ENCODE peak calls at places on chromosomes 12 and 14, in six cellular contexts. J is NCI-H345; M is activated CD4-positive, CD25-positive, alpha-beta regulatory T cell; C is GM19239; N is uterus; Z is midbrain. A is an unnamed sample.

GRCh38 chr14:88993946-88994345 is 169.5 kb downstream of the TTC8 start:
- DNase-seq in J (peak), M (no peak), C (no peak), N (no peak), Z (no peak), A (no peak)

GRCh38 chr14:99676657-99677056 is 7.4 kb upstream of the CYP46A1 start:
- DNase-seq in J (peak), M (no peak), C (no peak), N (no peak), Z (no peak), A (no peak)

GRCh38 chr12:54993181-54993835 is 8.7 kb upstream of the TESPA1 start:
- DNase-seq in J (peak), M (peak), C (peak), N (peak), Z (peak), A (peak)

GRCh38 chr14:104448321-104448720 is 131.2 kb upstream of the C14orf180 start:
- DNase-seq in J (no peak), M (no peak), C (no peak), N (no peak), Z (no peak), A (no peak)

GRCh38 chr14:100605230-100605629 is 18.0 kb upstream of the BEGAIN start:
- DNase-seq in J (no peak), M (no peak), C (no peak), N (no peak), Z (no peak), A (no peak)

GRCh38 chr14:100698066-100698465 is 28.6 kb upstream of the DLK1 start:
- DNase-seq in J (no peak), M (no peak), C (no peak), N (no peak), Z (no peak), A (no peak)

GRCh38 chr14:60101801-60102200 is 10.1 kb downstream of the PCNX4 start:
- DNase-seq in J (no peak), M (no peak), C (no peak), N (no peak), Z (no peak), A (no peak)

GRCh38 chr14:93712838-93713724 is 75.2 kb downstream of the PRIMA1 start:
- DNase-seq in J (peak), M (no peak), C (no peak), N (no peak), Z (no peak), A (no peak)

GRCh38 chr14:77880056-77880455 is 80.1 kb downstream of the ADCK1 start:
- DNase-seq in J (peak), M (no peak), C (no peak), N (no peak), Z (no peak), A (no peak)

GRCh38 chr14:37901978-37902377 is 305.7 kb upstream of the SSTR1 start:
- DNase-seq in J (no peak), M (no peak), C (no peak), N (no peak), Z (no peak), A (no peak)

GRCh38 chr14:65847065-65847847 is 434.7 kb downstream of the FUT8 start:
- DNase-seq in J (no peak), M (peak), C (peak), N (no peak), Z (no peak), A (peak)

GRCh38 chr12:12275874-12276273 is 9.0 kb upstream of the LRP6 start:
- DNase-seq in J (no peak), M (no peak), C (no peak), N (no peak), Z (no peak), A (no peak)

GRCh38 chr14:49769171-49769570 is 1.2 kb downstream of the KLHDC2 start:
- DNase-seq in J (no peak), M (no peak), C (no peak), N (no peak), Z (peak), A (no peak)

GRCh38 chr14:54785111-54785777 is 117.4 kb downstream of the GCH1 start:
- DNase-seq in J (no peak), M (no peak), C (no peak), N (no peak), Z (no peak), A (no peak)

GRCh38 chr14:53409974-53410373 is 256.9 kb upstream of the DDHD1 start:
- DNase-seq in J (no peak), M (no peak), C (no peak), N (no peak), Z (no peak), A (no peak)

GRCh38 chr12:6769003-6769389 is 2.8 kb downstream of the PTMS start:
- DNase-seq in J (peak), M (no peak), C (no peak), N (peak), Z (no peak), A (no peak)

GRCh38 chr12:79690156-79690605 is 583 bp downstream of the PAWR start:
- DNase-seq in J (no peak), M (no peak), C (no peak), N (peak), Z (no peak), A (no peak)

A was measured in GM18507.